ENCODE peak calls at places on chromosomes 7 and 10, in five cellular contexts. K is stomach, X is tibial nerve, Y is transverse colon, E is SK-N-SH. G is an unnamed sample.

GRCh38 chr7:7563813-7564212 is 2.9 kb upstream of the MIOS start:
- DNase-seq in K (no peak), X (no peak), Y (no peak), E (no peak), G (no peak)

GRCh38 chr7:45601816-45602540 is 27.8 kb downstream of the ADCY1 start:
- DNase-seq in K (peak), X (no peak), Y (no peak), E (no peak), G (no peak)

GRCh38 chr7:114183311-114184105 is 231.1 kb upstream of the FOXP2 start:
- DNase-seq in K (no peak), X (no peak), Y (no peak), E (no peak), G (no peak)

GRCh38 chr10:35643976-35644799 is 2.1 kb upstream of the FZD8 start:
- DNase-seq in K (no peak), X (no peak), Y (peak), E (no peak), G (no peak)

GRCh38 chr10:63083904-63084689 is 49.0 kb upstream of the NRBF2 start:
- DNase-seq in K (peak), X (peak), Y (peak), E (peak), G (peak)

GRCh38 chr7:21671859-21672258 is 129.0 kb downstream of the DNAH11 start:
- DNase-seq in K (no peak), X (no peak), Y (no peak), E (no peak), G (no peak)

GRCh38 chr7:70384891-70385290 is 747.1 kb upstream of the GALNT17 start:
- DNase-seq in K (no peak), X (no peak), Y (no peak), E (no peak), G (no peak)

GRCh38 chr7:142964502-142965246 is 2.5 kb upstream of the KEL start:
- DNase-seq in K (no peak), X (no peak), Y (no peak), E (no peak), G (no peak)

GRCh38 chr10:5622586-5622985 is 43.8 kb downstream of the ASB13 start:
- DNase-seq in K (no peak), X (no peak), Y (no peak), E (no peak), G (no peak)

GRCh38 chr10:124152139-124152780 is 58.9 kb upstream of the CHST15 start:
- DNase-seq in K (peak), X (no peak), Y (peak), E (no peak), G (no peak)

GRCh38 chr10:129219364-129219763 is 247.7 kb upstream of the MGMT start:
- DNase-seq in K (no peak), X (no peak), Y (no peak), E (no peak), G (no peak)

GRCh38 chr10:20955355-20955893 is 58.3 kb upstream of the NEBL start:
- DNase-seq in K (no peak), X (no peak), Y (no peak), E (peak), G (no peak)

GRCh38 chr7:50939026-50939425 is 156.3 kb upstream of the GRB10 start:
- DNase-seq in K (no peak), X (no peak), Y (no peak), E (no peak), G (no peak)

GRCh38 chr10:116798859-116799258 is 50.4 kb upstream of the ENO4 start:
- DNase-seq in K (no peak), X (no peak), Y (no peak), E (no peak), G (no peak)

GRCh38 chr10:15223174-15223573 is 54.7 kb upstream of the NMT2 start:
- DNase-seq in K (no peak), X (no peak), Y (no peak), E (no peak), G (no peak)

GRCh38 chr10:61301560-61301959 is 151.6 kb downstream of the TMEM26 start:
- DNase-seq in K (no peak), X (no peak), Y (no peak), E (peak), G (no peak)

GRCh38 chr7:12942599-12942998 is 255.2 kb downstream of the ARL4A start:
- DNase-seq in K (no peak), X (no peak), Y (no peak), E (no peak), G (no peak)

GRCh38 chr10:127802532-127803055 is 65.6 kb downstream of the FOXI2 start:
- DNase-seq in K (no peak), X (no peak), Y (no peak), E (no peak), G (no peak)

GRCh38 chr7:32142649-32143048 is 72.4 kb upstream of the PDE1C start:
- DNase-seq in K (no peak), X (no peak), Y (no peak), E (no peak), G (no peak)

GRCh38 chr7:96183163-96183562 is 138.7 kb downstream of the SLC25A13 start:
- DNase-seq in K (no peak), X (no peak), Y (no peak), E (no peak), G (no peak)

GRCh38 chr10:7192831-7193348 is 217.9 kb downstream of the SFMBT2 start:
- DNase-seq in K (no peak), X (no peak), Y (no peak), E (no peak), G (no peak)

GRCh38 chr7:152329469-152329868 is 106.3 kb downstream of the KMT2C start:
- DNase-seq in K (no peak), X (no peak), Y (no peak), E (no peak), G (no peak)

GRCh38 chr10:9211228-9211627 is 1156.7 kb downstream of the GATA3 start:
- DNase-seq in K (no peak), X (no peak), Y (no peak), E (no peak), G (no peak)
- TF ChIP-seq CTCF in K (no peak), X (no peak), Y (no peak), E (peak), G (no peak)

GRCh38 chr7:26308551-26308950 is 16.9 kb downstream of the SNX10 start:
- DNase-seq in K (no peak), X (no peak), Y (no peak), E (no peak), G (no peak)

GRCh38 chr7:26306770-26307169 is 15.1 kb downstream of the SNX10 start:
- DNase-seq in K (no peak), X (no peak), Y (no peak), E (no peak), G (no peak)

GRCh38 chr7:26309089-26309488 is 17.4 kb downstream of the SNX10 start:
- DNase-seq in K (no peak), X (no peak), Y (no peak), E (no peak), G (no peak)

GRCh38 chr7:26305869-26306665 is 14.4 kb downstream of the SNX10 start:
- DNase-seq in K (no peak), X (no peak), Y (no peak), E (no peak), G (no peak)

DNA sequence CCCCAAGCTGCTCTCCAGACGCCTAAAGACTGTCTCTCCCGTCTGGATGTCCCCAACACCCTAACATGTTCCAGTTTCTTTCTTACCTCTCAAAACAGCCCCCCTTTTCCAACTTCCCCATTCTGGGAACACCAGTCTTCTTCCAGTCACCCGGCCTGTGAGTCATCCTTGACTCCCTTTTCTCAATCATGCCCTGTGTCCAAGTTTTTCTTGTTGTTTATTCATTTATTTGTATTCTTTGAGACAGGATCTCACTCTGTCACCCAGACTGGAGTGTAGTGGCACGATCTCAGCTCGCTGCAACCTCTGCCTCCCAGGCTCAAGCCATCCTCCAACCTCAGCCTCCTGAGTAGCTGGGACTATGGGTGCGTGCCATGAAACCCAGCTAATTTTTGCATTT is 15.6 kb downstream of the SNX10 start:
- DNase-seq in K (no peak), X (no peak), Y (peak), E (no peak), G (no peak)
- TF ChIP-seq EP300 in K (no peak), X (no peak), Y (no peak), E (no peak), G (no peak)

GRCh38 chr10:102064503-102064867 is 664 bp upstream of the HPS6 start:
- DNase-seq in K (no peak), X (no peak), Y (no peak), E (no peak), G (no peak)

GRCh38 chr10:102067091-102067916 is 2.2 kb downstream of the HPS6 start:
- DNase-seq in K (no peak), X (no peak), Y (no peak), E (no peak), G (no peak)

GRCh38 chr10:102066421-102067068 is 1.4 kb downstream of the HPS6 start:
- DNase-seq in K (peak), X (no peak), Y (peak), E (no peak), G (no peak)

GRCh38 chr10:102065561-102066420 is 642 bp downstream of the HPS6 start:
- DNase-seq in K (peak), X (no peak), Y (peak), E (peak), G (no peak)

DNA sequence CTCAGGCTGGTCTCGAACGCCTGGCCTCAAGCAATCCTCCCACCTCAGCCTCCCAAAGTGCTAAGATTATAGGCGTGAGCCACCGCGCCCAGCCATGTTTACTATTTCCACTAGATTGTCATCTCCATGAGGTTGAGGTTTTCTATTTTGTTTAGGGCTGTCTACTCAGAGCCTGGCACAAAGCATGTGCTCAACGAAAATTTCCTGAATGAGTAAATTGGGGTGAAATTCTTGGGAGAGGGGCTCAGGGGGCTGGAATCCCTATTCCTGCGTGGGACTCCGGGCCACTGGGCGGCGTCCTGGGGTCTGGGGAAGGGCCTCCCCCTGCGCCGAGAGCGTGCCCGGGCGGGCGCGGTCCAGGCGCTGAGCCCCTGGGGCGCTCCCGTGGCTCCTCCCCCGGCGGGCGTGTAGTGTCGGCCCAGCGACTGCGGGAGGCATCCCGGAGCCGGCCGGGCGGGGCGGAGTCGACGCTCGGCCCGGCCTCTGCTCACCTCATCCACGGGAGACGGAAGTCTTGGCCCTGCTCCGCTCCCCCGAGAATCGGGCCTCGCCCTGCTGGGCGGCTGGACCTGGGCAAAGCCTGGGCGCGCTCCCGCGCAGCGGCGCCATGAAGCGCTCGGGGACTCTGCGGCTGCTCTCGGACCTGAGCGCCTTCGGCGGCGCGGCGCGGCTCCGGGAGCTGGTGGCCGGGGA is at the start of gene HPS6:
- DNase-seq in K (peak), X (peak), Y (peak), E (peak), G (peak)
- TF ChIP-seq CTCF in K (no peak), X (no peak), Y (peak), E (peak), G (peak)

GRCh38 chr7:75924251-75924650 is 9.3 kb downstream of the POR start:
- DNase-seq in K (no peak), X (no peak), Y (no peak), E (no peak), G (no peak)

GRCh38 chr7:75924884-75925283 is 9.9 kb downstream of the POR start:
- DNase-seq in K (no peak), X (no peak), Y (no peak), E (no peak), G (no peak)

GRCh38 chr7:75931676-75932075 is 16.7 kb downstream of the POR start:
- DNase-seq in K (no peak), X (no peak), Y (no peak), E (no peak), G (no peak)

GRCh38 chr7:75925717-75926435 is 10.9 kb downstream of the POR start:
- DNase-seq in K (no peak), X (no peak), Y (no peak), E (no peak), G (no peak)

GRCh38 chr7:75928600-75928939 is 13.6 kb downstream of the POR start:
- DNase-seq in K (no peak), X (no peak), Y (no peak), E (no peak), G (no peak)
- TF ChIP-seq EP300 in K (no peak), X (no peak), Y (no peak), E (no peak), G (no peak)

GRCh38 chr7:16753932-16754571 is 497 bp downstream of the TSPAN13 start:
- DNase-seq in K (peak), X (no peak), Y (peak), E (peak), G (peak)
- TF ChIP-seq CTCF in K (no peak), X (no peak), Y (no peak), E (no peak), G (no peak)